ENCODE peak calls at places on chromosomes 12 and 14, in five cellular contexts. G is K562, F is HCT116, J is GM12878, S is HepG2. K is an unnamed sample.

GRCh38 chr12:120932956-120933526 is 28.9 kb upstream of the SPPL3 start:
- DNase-seq in G (no peak), F (no peak), J (no peak), S (no peak), K (no peak)

GRCh38 chr12:67649165-67650126 is 901 bp downstream of the DYRK2 start:
- DNase-seq in G (peak; percentile 66), F (no peak), J (no peak), S (no peak), K (peak; percentile 80)

GRCh38 chr14:92846162-92846897 is 52.2 kb downstream of the GOLGA5 start:
- DNase-seq in G (no peak), F (peak; percentile 2), J (peak; percentile 86), S (no peak), K (no peak)

GRCh38 chr12:113929312-113929989 is 36.7 kb downstream of the RBM19 start:
- DNase-seq in G (no peak), F (no peak), J (no peak), S (no peak), K (no peak)

GRCh38 chr12:2792670-2793500 is 1.9 kb upstream of the FKBP4 start:
- DNase-seq in G (peak; percentile 20), F (no peak), J (no peak), S (no peak), K (no peak)

GRCh38 chr12:44774815-44775411 is 101.2 kb downstream of the NELL2 start:
- DNase-seq in G (peak; percentile 45), F (peak; percentile 15), J (no peak), S (peak; percentile 21), K (peak; percentile 36)

GRCh38 chr12:113054948-113055486 is 1.5 kb upstream of the DTX1 start:
- DNase-seq in G (no peak), F (no peak), J (no peak), S (no peak), K (no peak)

GRCh38 chr12:131883521-131883900 is 10.9 kb upstream of the ULK1 start:
- DNase-seq in G (no peak), F (no peak), J (no peak), S (no peak), K (no peak)

GRCh38 chr14:88950069-88950468 is 125.6 kb downstream of the TTC8 start:
- DNase-seq in G (no peak), F (no peak), J (no peak), S (no peak), K (no peak)

GRCh38 chr12:45655186-45655585 is 74.3 kb upstream of the ARID2 start:
- DNase-seq in G (no peak), F (no peak), J (no peak), S (peak; percentile 15), K (peak; percentile 16)

GRCh38 chr14:56244138-56244789 is 126.1 kb downstream of the PELI2 start:
- DNase-seq in G (no peak), F (no peak), J (no peak), S (no peak), K (no peak)

GRCh38 chr12:94073441-94074051 is 74.8 kb upstream of the PLXNC1 start:
- DNase-seq in G (no peak), F (no peak), J (no peak), S (no peak), K (no peak)

GRCh38 chr12:81125691-81126090 is 47.8 kb downstream of the ACSS3 start:
- DNase-seq in G (no peak), F (no peak), J (no peak), S (no peak), K (no peak)

GRCh38 chr14:100804558-100805309 is 21.2 kb upstream of the MEG3 start:
- DNase-seq in G (no peak), F (no peak), J (no peak), S (no peak), K (no peak)

GRCh38 chr14:64303471-64303917 is 9.3 kb upstream of the ESR2 start:
- DNase-seq in G (peak; percentile 44), F (peak; percentile 74), J (peak; percentile 28), S (peak; percentile 63), K (peak; percentile 65)

GRCh38 chr12:48185181-48185919 is 1.9 kb downstream of the CCDC184 start:
- DNase-seq in G (no peak), F (no peak), J (no peak), S (no peak), K (no peak)

GRCh38 chr14:21201732-21202462 is 46.0 kb upstream of the OR5AU1 start:
- DNase-seq in G (no peak), F (no peak), J (no peak), S (no peak), K (no peak)

GRCh38 chr14:77052281-77053044 is 24.0 kb upstream of the IRF2BPL start:
- DNase-seq in G (no peak), F (no peak), J (no peak), S (no peak), K (no peak)

GRCh38 chr12:6471992-6472366 is 1.5 kb upstream of the VAMP1 start:
- DNase-seq in G (no peak), F (no peak), J (no peak), S (no peak), K (no peak)

GRCh38 chr12:109995366-109995702 is 834 bp downstream of the GIT2 start:
- DNase-seq in G (no peak), F (no peak), J (no peak), S (no peak), K (no peak)

GRCh38 chr14:68245146-68246073 is 425.8 kb downstream of the RAD51B start:
- DNase-seq in G (peak; percentile 14), F (no peak), J (no peak), S (no peak), K (no peak)

GRCh38 chr12:27081668-27082091 is 698 bp downstream of the C12orf71 start:
- DNase-seq in G (no peak), F (no peak), J (no peak), S (peak; percentile 10), K (no peak)

GRCh38 chr14:91509878-91510170 is 286 bp downstream of the PPP4R3A start:
- DNase-seq in G (no peak), F (no peak), J (no peak), S (no peak), K (no peak)

GRCh38 chr12:20028033-20028432 is 340.3 kb upstream of the PDE3A start:
- DNase-seq in G (no peak), F (no peak), J (no peak), S (no peak), K (no peak)

GRCh38 chr14:75333523-75334190 is 55.0 kb downstream of the FOS start:
- DNase-seq in G (no peak), F (no peak), J (no peak), S (no peak), K (no peak)

GRCh38 chr12:88993655-88994054 is 358.6 kb downstream of the DUSP6 start:
- DNase-seq in G (no peak), F (peak; percentile 63), J (no peak), S (peak; percentile 36), K (peak; percentile 19)

GRCh38 chr14:29721586-29721985 is 206.1 kb downstream of the PRKD1 start:
- DNase-seq in G (no peak), F (no peak), J (no peak), S (no peak), K (no peak)

DNA sequence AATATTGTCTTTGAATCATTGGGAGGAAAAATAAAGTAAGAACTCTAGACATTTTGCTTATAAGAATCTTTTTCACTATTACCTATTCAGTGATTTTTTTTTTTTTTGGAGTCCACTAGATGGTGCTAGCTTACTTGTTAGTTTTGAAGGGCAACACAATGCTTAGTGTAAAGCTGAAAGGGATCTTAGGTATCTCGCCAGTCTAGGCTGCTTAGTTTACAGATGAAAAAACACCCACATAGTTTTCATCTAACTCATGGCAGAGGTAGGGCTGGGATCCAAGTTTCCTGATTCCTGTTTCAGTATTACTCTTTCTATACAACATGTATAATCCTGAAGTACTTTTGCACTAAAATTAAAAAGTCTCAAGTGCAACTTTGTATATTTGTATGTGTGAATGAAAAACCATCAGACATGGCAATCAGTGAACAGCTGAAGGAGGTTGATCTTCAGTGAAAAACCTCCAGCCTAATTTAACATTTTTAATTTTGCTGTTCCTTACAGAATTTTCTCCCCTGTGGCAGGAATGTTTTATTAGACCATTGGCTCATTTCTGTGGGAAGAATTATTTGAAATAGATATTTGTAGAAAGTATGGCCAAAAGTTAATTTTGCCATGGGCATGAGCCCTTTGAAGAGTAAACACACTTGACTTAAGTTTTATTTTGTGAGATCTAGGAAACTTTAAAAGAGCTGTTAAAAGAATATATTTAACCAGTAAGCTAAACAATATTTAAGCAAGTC is 40.7 kb downstream of the LRRIQ1 start:
- DNase-seq in G (no peak), F (peak; percentile 81), J (no peak), S (peak; percentile 43), K (peak; percentile 12)
- TF ChIP-seq CTCF in G (no peak), F (peak; percentile 66), J (peak; percentile 45), S (peak; percentile 53), K (peak; percentile 75)

DNA sequence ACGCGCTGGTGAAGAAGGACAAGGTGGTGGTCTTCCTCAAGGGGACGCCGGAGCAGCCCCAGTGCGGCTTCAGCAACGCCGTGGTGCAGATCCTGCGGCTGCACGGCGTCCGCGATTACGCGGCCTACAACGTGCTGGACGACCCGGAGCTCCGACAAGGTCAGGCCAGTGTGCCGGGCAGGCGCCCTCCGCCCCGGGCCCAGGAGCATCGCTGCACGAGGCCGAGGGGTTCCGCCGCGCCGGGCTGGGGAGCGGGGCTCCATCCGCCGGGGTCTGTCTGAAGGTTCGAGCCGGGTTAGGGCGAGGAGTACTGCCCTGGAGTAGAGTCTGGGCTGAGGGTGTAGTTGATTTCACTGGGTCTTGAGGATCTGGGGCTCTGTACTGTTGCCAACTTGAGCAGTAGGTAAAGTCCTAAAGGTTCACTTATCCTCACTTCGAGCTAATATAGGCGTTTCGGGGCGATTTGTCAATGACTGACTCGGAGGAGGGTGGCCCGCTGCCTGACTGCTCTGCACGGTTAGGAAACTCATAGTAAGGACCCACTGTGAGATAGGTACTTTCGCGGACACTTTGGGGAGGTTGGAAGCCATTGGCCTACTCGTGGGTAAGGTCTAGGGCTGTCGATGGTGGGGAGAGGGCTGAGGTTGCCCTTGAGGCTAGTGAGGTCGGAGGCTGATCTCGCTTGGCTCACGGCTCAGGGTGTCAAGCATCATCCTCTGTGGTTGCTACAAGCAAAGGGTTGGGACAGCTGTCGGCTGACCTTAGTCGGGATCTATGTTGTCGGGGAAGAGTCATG is 574 bp downstream of the GLRX5 start:
- DNase-seq in G (peak; percentile 51), F (no peak), J (no peak), S (no peak), K (peak; percentile 63)
- TF ChIP-seq ZBTB33 in G (no peak), F (no peak), J (no peak), S (no peak), K (no peak)

DNA sequence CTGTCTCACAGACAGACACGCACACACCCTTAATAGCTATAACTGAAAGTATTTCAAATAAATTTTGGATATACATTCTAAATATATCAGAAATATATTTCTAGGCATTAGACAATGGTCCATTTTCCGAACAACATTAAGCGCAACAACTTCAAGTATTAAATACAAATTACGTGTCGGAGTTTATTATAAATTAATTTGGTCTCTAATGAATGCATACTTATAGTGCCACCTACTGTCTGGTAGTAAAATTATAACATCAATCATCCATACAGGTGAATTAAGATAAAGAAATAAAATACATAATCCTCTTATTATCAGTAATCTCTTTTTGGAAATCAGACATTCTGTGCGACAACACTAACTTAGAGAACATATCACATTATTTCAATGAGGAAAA is 27.2 kb upstream of the CMAS start:
- DNase-seq in G (no peak), F (no peak), J (no peak), S (no peak), K (no peak)
- TF ChIP-seq CTCF in G (peak; percentile 11), F (peak; percentile 59), J (no peak), S (peak; percentile 22), K (peak; percentile 59)

DNA sequence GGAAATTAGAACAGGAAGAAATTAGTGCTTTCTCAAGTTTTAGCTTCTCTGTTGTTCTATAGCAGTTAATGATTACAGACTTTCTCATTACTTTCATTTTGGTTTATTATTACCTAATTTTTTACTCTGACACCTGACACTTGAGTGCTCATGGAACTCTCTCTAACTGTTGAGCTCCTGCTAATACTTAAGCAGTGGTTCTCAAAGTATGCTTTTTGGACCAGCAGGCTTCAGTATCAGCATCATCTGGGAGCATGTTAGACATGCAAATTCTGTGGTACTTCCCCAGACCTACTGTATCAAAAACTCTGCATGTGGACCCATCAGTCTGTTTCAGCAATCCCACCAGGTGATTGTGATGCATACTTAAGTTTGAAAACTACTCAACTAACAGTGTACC is 235.3 kb downstream of the CCDC91 start:
- DNase-seq in G (no peak), F (no peak), J (no peak), S (no peak), K (no peak)
- TF ChIP-seq ZBTB33 in G (no peak), F (no peak), J (no peak), S (no peak), K (no peak)

K was measured in SK-N-SH.